ENCODE peak calls at places on chromosomes 11 and 22, in four cellular contexts. One of them, this sample, is unnamed.

GRCh38 chr11:84022221-84022620 is 736.1 kb upstream of the CCDC90B start:
- DNase-seq in K562: no peak
- DNase-seq in GM12891: no peak
- DNase-seq in GM12878: no peak
- DNase-seq in this sample: no peak

GRCh38 chr11:57460017-57460755 is at the start of gene RTN4RL2:
- DNase-seq in K562: peak
- DNase-seq in GM12891: peak
- DNase-seq in GM12878: no peak
- DNase-seq in this sample: peak

GRCh38 chr11:133950874-133951483 is 5.8 kb downstream of the IGSF9B start:
- DNase-seq in K562: no peak
- DNase-seq in GM12891: no peak
- DNase-seq in GM12878: no peak
- DNase-seq in this sample: no peak

GRCh38 chr22:29314074-29314473 is 1.4 kb downstream of the RASL10A start:
- DNase-seq in K562: no peak
- DNase-seq in GM12891: peak
- DNase-seq in GM12878: no peak
- DNase-seq in this sample: no peak

GRCh38 chr22:49370841-49371301 is 456.8 kb downstream of the BRD1 start:
- DNase-seq in K562: no peak
- DNase-seq in GM12891: no peak
- DNase-seq in GM12878: no peak
- DNase-seq in this sample: no peak

GRCh38 chr11:25891960-25892359 is 440.0 kb upstream of the ANO3 start:
- DNase-seq in K562: no peak
- DNase-seq in GM12891: no peak
- DNase-seq in GM12878: no peak
- DNase-seq in this sample: no peak

GRCh38 chr22:19723990-19724827 is 870 bp downstream of the GP1BB start:
- DNase-seq in K562: peak
- DNase-seq in GM12891: peak
- DNase-seq in GM12878: no peak
- DNase-seq in this sample: peak

GRCh38 chr11:23021287-23021863 is 161.1 kb upstream of the CCDC179 start:
- DNase-seq in K562: peak
- DNase-seq in GM12891: peak
- DNase-seq in GM12878: no peak
- DNase-seq in this sample: no peak

GRCh38 chr22:19039796-19040580 is 82.2 kb downstream of the DGCR2 start:
- DNase-seq in K562: no peak
- DNase-seq in GM12891: no peak
- DNase-seq in GM12878: no peak
- DNase-seq in this sample: no peak

GRCh38 chr11:3855808-3856491 is 486 bp downstream of the STIM1 start:
- DNase-seq in K562: peak
- DNase-seq in GM12891: no peak
- DNase-seq in GM12878: no peak
- DNase-seq in this sample: peak

GRCh38 chr22:19360862-19361261 is 69.3 kb upstream of the CLTCL1 start:
- DNase-seq in K562: no peak
- DNase-seq in GM12891: no peak
- DNase-seq in GM12878: no peak
- DNase-seq in this sample: no peak

GRCh38 chr22:19729507-19729906 is 6.2 kb downstream of the GP1BB start:
- DNase-seq in K562: no peak
- DNase-seq in GM12891: no peak
- DNase-seq in GM12878: no peak
- DNase-seq in this sample: no peak

GRCh38 chr11:60338053-60338452 is 11.0 kb downstream of the MS4A6E start:
- DNase-seq in K562: no peak
- DNase-seq in GM12891: no peak
- DNase-seq in GM12878: no peak
- DNase-seq in this sample: no peak

GRCh38 chr11:47944555-47945128 is 35.7 kb upstream of the PTPRJ start:
- DNase-seq in K562: peak
- DNase-seq in GM12891: no peak
- DNase-seq in GM12878: no peak
- DNase-seq in this sample: no peak
- TF ChIP-seq POLR2AphosphoS5 in K562: no peak
- TF ChIP-seq POLR2AphosphoS5 in GM12891: no peak
- TF ChIP-seq POLR2AphosphoS5 in GM12878: no peak
- TF ChIP-seq POLR2AphosphoS5 in this sample: no peak

DNA sequence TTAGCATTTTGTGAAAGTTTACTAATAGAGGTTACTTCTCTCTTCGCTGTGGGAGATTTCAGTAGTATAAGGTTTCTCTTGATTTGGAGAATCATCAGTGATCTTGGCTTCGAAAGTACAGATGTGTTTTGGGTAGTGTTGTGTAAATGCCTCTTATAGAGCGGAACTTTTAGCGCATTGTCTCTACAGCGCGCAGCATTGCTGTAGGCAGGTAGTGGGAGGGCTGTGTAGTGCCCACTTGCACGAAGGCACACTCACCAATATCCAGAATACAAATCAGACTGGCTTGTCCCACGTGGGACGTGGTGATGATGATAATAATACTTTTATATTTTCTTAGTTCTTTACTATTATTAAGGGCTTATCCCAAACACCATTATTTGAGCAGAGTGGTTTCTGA is 51.4 kb downstream of the FAM83F start:
- DNase-seq in K562: no peak
- DNase-seq in GM12891: no peak
- DNase-seq in GM12878: no peak
- DNase-seq in this sample: no peak
- TF ChIP-seq SPI1 in K562: no peak
- TF ChIP-seq SPI1 in GM12891: no peak
- TF ChIP-seq SPI1 in GM12878: no peak
- TF ChIP-seq SPI1 in this sample: no peak

DNA sequence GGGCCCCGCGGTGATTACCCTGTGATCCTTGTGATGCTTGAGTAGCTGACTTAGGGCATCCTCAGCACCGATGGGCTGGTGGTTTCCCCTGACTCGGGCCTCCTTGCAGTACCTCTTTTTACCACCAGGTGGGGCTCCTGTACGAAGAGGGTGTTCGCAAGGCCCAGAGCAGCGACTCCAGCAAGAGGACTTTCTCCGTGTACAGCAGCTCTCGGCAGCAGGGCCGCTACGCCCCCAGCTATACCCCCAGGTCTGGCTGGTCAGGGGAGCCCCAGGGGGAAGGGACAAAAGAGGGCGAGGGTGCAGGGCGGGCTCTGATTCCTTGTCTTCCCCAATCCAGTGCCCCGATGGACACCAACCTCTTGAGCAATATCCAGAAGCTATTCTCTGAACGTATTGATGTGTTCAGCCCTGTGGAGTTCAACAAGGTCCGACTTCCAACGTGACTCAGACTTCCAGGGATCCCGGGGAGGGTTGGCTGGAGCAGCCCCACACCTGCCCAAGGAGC is 1.3 kb upstream of the TM7SF2 start:
- DNase-seq in K562: peak
- DNase-seq in GM12891: peak
- DNase-seq in GM12878: no peak
- DNase-seq in this sample: peak
- TF ChIP-seq POLR2AphosphoS5 in K562: no peak
- TF ChIP-seq POLR2AphosphoS5 in GM12891: no peak
- TF ChIP-seq POLR2AphosphoS5 in GM12878: no peak
- TF ChIP-seq POLR2AphosphoS5 in this sample: peak

GRCh38 chr11:119000906-119001305 is 3.0 kb downstream of the CENATAC start:
- DNase-seq in K562: no peak
- DNase-seq in GM12891: no peak
- DNase-seq in GM12878: no peak
- DNase-seq in this sample: no peak

GRCh38 chr11:119011476-119011875 is 6.7 kb downstream of the RPS25 start:
- DNase-seq in K562: no peak
- DNase-seq in GM12891: no peak
- DNase-seq in GM12878: no peak
- DNase-seq in this sample: no peak

GRCh38 chr11:119006696-119007095 is 8.8 kb downstream of the CENATAC start:
- DNase-seq in K562: no peak
- DNase-seq in GM12891: no peak
- DNase-seq in GM12878: no peak
- DNase-seq in this sample: no peak
- TF ChIP-seq SPI1 in K562: no peak
- TF ChIP-seq SPI1 in GM12891: no peak
- TF ChIP-seq SPI1 in GM12878: no peak
- TF ChIP-seq SPI1 in this sample: no peak

DNA sequence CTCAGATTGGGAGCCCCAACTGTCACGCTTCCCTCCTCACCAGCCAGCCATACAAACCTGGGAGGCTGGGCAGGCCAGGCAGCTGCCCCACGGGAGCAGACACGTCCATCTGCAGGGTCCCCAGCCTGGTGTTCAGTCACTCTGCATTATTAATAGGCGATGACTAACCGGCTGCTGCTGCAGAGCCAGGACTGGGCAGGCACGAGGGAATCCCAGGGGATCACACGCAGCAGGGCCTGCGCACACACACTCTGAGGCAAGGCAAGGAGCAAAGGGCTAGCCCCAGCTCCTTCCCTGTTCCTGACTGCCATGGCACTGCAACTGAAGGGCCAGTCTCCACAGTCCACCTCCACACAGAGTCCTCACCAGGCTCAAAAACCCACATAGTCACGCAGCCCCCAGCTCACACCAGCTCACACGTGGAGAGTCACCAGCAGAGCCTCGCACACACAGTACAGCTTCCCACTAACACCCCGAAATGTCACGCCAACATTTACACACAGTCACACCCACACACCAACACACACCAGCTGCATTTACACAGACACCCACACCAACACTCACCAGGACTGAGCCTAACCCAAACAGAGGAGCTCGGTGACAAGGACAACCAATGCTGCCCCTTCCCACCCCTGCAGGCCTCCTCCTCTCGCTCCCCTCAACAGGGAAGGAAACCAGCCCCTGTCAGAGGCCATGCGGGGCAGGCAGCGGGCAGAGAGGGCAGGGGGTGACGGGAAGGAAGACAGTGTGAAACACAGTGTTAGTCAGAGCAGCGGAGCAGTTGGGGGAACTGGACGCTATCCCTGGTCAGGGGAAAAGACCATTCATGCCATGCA is 47.4 kb downstream of the NRXN2 start:
- DNase-seq in K562: no peak
- DNase-seq in GM12891: no peak
- DNase-seq in GM12878: no peak
- DNase-seq in this sample: no peak
- TF ChIP-seq POLR2AphosphoS5 in K562: no peak
- TF ChIP-seq POLR2AphosphoS5 in GM12891: no peak
- TF ChIP-seq POLR2AphosphoS5 in GM12878: no peak
- TF ChIP-seq POLR2AphosphoS5 in this sample: no peak

DNA sequence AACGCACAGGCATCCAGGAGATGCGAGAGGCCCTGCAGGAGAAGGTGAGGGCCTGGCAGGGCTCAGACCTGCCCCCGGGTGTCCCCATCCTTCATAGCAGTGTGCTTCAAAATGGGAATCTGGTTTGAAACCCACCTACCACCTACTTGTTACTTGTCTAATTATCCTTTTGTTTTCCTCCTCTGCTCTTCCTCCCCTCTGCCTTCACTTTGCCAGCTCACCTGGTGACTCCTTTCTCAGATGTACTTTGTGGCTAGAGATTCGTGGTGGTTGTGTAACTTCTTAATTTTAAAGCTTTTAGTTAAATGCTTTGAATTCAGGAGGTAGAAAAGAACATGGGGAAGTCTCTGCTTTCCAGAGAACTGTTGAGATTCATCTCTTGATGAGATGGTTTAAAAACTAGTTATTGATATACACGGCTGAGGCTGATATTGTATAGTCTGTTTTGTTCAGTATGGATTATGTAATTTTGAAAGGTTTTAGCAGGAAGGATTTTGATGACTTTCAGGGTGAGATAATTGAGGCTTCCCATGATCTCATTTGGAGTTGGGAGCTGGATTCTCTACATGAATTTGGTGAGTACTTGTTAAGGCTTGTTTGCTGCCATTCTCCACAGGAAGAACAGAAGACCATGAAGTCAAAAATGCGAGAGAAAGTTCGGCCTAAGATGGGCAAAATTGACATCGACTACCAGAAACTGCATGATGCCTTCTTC is 8.0 kb downstream of the SF3B2 start:
- DNase-seq in K562: no peak
- DNase-seq in GM12891: no peak
- DNase-seq in GM12878: no peak
- DNase-seq in this sample: no peak
- TF ChIP-seq SPI1 in K562: no peak
- TF ChIP-seq SPI1 in GM12891: no peak
- TF ChIP-seq SPI1 in GM12878: no peak
- TF ChIP-seq SPI1 in this sample: no peak